ENCODE peak calls at places on chromosomes 2 and 18, in six cellular contexts. Q is activated CD4-positive, alpha-beta T cell treated with anti-CD3 and anti-CD28 coated beads, Interleukin-2, amount 10 ng/mL, durations not matched to agents 7 days and 5 days; L is lung; X is T-helper 1 cell; R is naive thymus-derived CD8-positive, alpha-beta T cell; O is T-helper 9 cell. U is an unnamed sample.
A peak's percentile ranks its signal among the peaks of the same experiment; 100 is the strongest.

GRCh38 chr2:45368792-45369191 is 242.3 kb downstream of the SRBD1 start:
- DNase-seq in Q (no peak), L (no peak), X (no peak), R (no peak), O (no peak), U (no peak)

GRCh38 chr2:198615972-198616371 is 811.6 kb downstream of the PLCL1 start:
- DNase-seq in Q (no peak), L (no peak), X (no peak), R (no peak), O (no peak), U (no peak)

GRCh38 chr2:112161431-112162145 is 23.4 kb downstream of the FBLN7 start:
- DNase-seq in Q (no peak), L (no peak), X (no peak), R (no peak), O (no peak), U (no peak)

GRCh38 chr2:120871881-120872620 is 136.4 kb downstream of the GLI2 start:
- DNase-seq in Q (no peak), L (no peak), X (no peak), R (no peak), O (no peak), U (no peak)

GRCh38 chr18:75141166-75141565 is 67.8 kb downstream of the PTGR3 start:
- DNase-seq in Q (no peak), L (no peak), X (no peak), R (no peak), O (no peak), U (no peak)

GRCh38 chr2:207473203-207473865 is 56.4 kb upstream of the CREB1 start:
- DNase-seq in Q (peak; percentile 73), L (peak; percentile 39), X (no peak), R (peak; percentile 45), O (no peak), U (no peak)

GRCh38 chr2:16653083-16653375 is 12.6 kb downstream of the CYRIA start:
- DNase-seq in Q (no peak), L (no peak), X (no peak), R (no peak), O (no peak), U (no peak)

GRCh38 chr2:235740821-235741220 is 247.0 kb downstream of the AGAP1 start:
- DNase-seq in Q (no peak), L (no peak), X (no peak), R (no peak), O (no peak), U (no peak)

GRCh38 chr2:95375532-95376221 is 26.8 kb upstream of the FAHD2A start:
- DNase-seq in Q (no peak), L (no peak), X (no peak), R (no peak), O (no peak), U (no peak)

GRCh38 chr18:50969448-50969847 is 1.6 kb downstream of the ELAC1 start:
- DNase-seq in Q (no peak), L (no peak), X (no peak), R (no peak), O (no peak), U (no peak)

GRCh38 chr2:216743781-216744180 is 48.4 kb upstream of the IGFBP5 start:
- DNase-seq in Q (no peak), L (no peak), X (no peak), R (no peak), O (no peak), U (no peak)

GRCh38 chr18:9987931-9988330 is 74.1 kb downstream of the VAPA start:
- DNase-seq in Q (no peak), L (peak; percentile 29), X (no peak), R (no peak), O (no peak), U (no peak)

GRCh38 chr2:177467646-177468045 is 75.1 kb downstream of the AGPS start:
- DNase-seq in Q (no peak), L (no peak), X (no peak), R (no peak), O (no peak), U (no peak)

GRCh38 chr2:110883401-110883800 is 151.0 kb downstream of the ACOXL start:
- DNase-seq in Q (no peak), L (no peak), X (no peak), R (no peak), O (no peak), U (no peak)

U was measured in natural killer cell.